ENCODE peak calls at places on chromosome 12, in six cellular contexts. D is AML-193, L is pons, E is mesothelial cell of epicardium, A is coronary artery, T is amniotic stem cell. Z is an unnamed sample.

GRCh38 chr12:105882404-105882803 is 256.4 kb downstream of the NUAK1 start:
- DNase-seq in D (no peak), L (no peak), E (no peak), A (no peak), T (no peak), Z (no peak)

GRCh38 chr12:6635375-6635855 is 344 bp downstream of the LPAR5 start:
- DNase-seq in D (no peak), L (no peak), E (no peak), A (no peak), T (no peak), Z (no peak)

GRCh38 chr12:79238246-79238645 is 373.7 kb downstream of the SYT1 start:
- DNase-seq in D (no peak), L (no peak), E (no peak), A (no peak), T (no peak), Z (no peak)

GRCh38 chr12:105368047-105368646 is 37.7 kb downstream of the C12orf75 start:
- DNase-seq in D (no peak), L (no peak), E (no peak), A (no peak), T (no peak), Z (no peak)

GRCh38 chr12:111270773-111271172 is 98.1 kb downstream of the PHETA1 start:
- DNase-seq in D (no peak), L (no peak), E (no peak), A (no peak), T (no peak), Z (no peak)

GRCh38 chr12:30825341-30825740 is 70.6 kb upstream of the CAPRIN2 start:
- DNase-seq in D (no peak), L (no peak), E (no peak), A (no peak), T (no peak), Z (no peak)

GRCh38 chr12:3117628-3118027 is 40.4 kb downstream of the TSPAN9 start:
- DNase-seq in D (no peak), L (no peak), E (no peak), A (no peak), T (peak; percentile 58), Z (no peak)

GRCh38 chr12:120445911-120446909 is at the start of the genes GATC and TRIAP1:
- DNase-seq in D (peak; percentile 67), L (peak; percentile 68), E (peak; percentile 94), A (peak; percentile 86), T (peak; percentile 70), Z (no peak)

GRCh38 chr12:6782903-6783571 is 6.3 kb upstream of the CD4 start:
- DNase-seq in D (no peak), L (no peak), E (no peak), A (no peak), T (no peak), Z (no peak)

GRCh38 chr12:2877959-2878732 is 1.1 kb downstream of the RHNO1 start:
- DNase-seq in D (peak; percentile 86), L (peak; percentile 55), E (no peak), A (no peak), T (no peak), Z (no peak)

GRCh38 chr12:130878193-130879185 is 6.6 kb downstream of the RAN start:
- DNase-seq in D (no peak), L (no peak), E (no peak), A (no peak), T (no peak), Z (no peak)

GRCh38 chr12:113413488-113413939 is 8.7 kb upstream of the SDSL start:
- DNase-seq in D (no peak), L (no peak), E (no peak), A (no peak), T (no peak), Z (no peak)

Z was measured in Panc1.